ENCODE peak calls at places on chromosome 3, in six cellular contexts. N is AG09309, W is HFF-Myc, F is mammary epithelial cell, T is adrenal gland, R is choroid plexus epithelial cell. I is an unnamed sample.

GRCh38 chr3:176987901-176988300 is 209.4 kb downstream of the TBL1XR1 start:
- DNase-seq in N (peak), W (no peak), F (no peak), T (peak), R (peak), I (peak)

GRCh38 chr3:63818282-63819150 is 583 bp upstream of the C3orf49 start:
- DNase-seq in N (peak), W (peak), F (peak), T (peak), R (peak), I (peak)

GRCh38 chr3:127438371-127438770 is 150.5 kb upstream of the PRR20G start:
- DNase-seq in N (no peak), W (no peak), F (no peak), T (no peak), R (no peak), I (no peak)

GRCh38 chr3:46024131-46024530 is 3.2 kb downstream of the XCR1 start:
- DNase-seq in N (no peak), W (no peak), F (no peak), T (no peak), R (no peak), I (peak)

GRCh38 chr3:6860911-6861330 is at the start of gene GRM7:
- DNase-seq in N (no peak), W (no peak), F (no peak), T (no peak), R (no peak), I (no peak)

GRCh38 chr3:46138571-46138970 is 69.5 kb downstream of the CCR1 start:
- DNase-seq in N (no peak), W (no peak), F (no peak), T (no peak), R (no peak), I (no peak)

GRCh38 chr3:71858493-71859127 is 73.7 kb upstream of the PROK2 start:
- DNase-seq in N (no peak), W (no peak), F (no peak), T (no peak), R (no peak), I (no peak)

GRCh38 chr3:129892486-129892856 is 1.0 kb downstream of the TMCC1 start:
- DNase-seq in N (no peak), W (no peak), F (no peak), T (no peak), R (no peak), I (no peak)

GRCh38 chr3:102400142-102400541 is 34.7 kb upstream of the ZPLD1 start:
- DNase-seq in N (no peak), W (peak), F (peak), T (no peak), R (peak), I (no peak)

GRCh38 chr3:187368765-187369450 is 723 bp downstream of the RTP4 start:
- DNase-seq in N (no peak), W (no peak), F (peak), T (no peak), R (no peak), I (no peak)

GRCh38 chr3:184426691-184427141 is 46.9 kb downstream of the CHRD start:
- DNase-seq in N (no peak), W (no peak), F (peak), T (no peak), R (no peak), I (no peak)

GRCh38 chr3:148512648-148513047 is 185.1 kb upstream of the AGTR1 start:
- DNase-seq in N (no peak), W (no peak), F (no peak), T (no peak), R (no peak), I (no peak)

GRCh38 chr3:84440306-84440705 is 518.5 kb upstream of the CADM2 start:
- DNase-seq in N (no peak), W (no peak), F (no peak), T (no peak), R (no peak), I (no peak)

GRCh38 chr3:21783834-21784233 is 32.8 kb upstream of the ZNF385D start:
- DNase-seq in N (no peak), W (no peak), F (no peak), T (no peak), R (no peak), I (no peak)

GRCh38 chr3:52519445-52520140 is 14.1 kb downstream of the NT5DC2 start:
- DNase-seq in N (no peak), W (no peak), F (no peak), T (no peak), R (no peak), I (no peak)

GRCh38 chr3:126261037-126261436 is 80.7 kb upstream of the ALDH1L1 start:
- DNase-seq in N (peak), W (no peak), F (no peak), T (peak), R (peak), I (peak)

GRCh38 chr3:170419301-170420087 is 826 bp downstream of the CLDN11 start:
- DNase-seq in N (no peak), W (no peak), F (no peak), T (peak), R (peak), I (peak)

GRCh38 chr3:160686955-160687535 is 10.1 kb downstream of the ARL14 start:
- DNase-seq in N (no peak), W (no peak), F (no peak), T (no peak), R (peak), I (peak)

GRCh38 chr3:142028174-142028833 is 121.0 kb downstream of the TFDP2 start:
- DNase-seq in N (peak), W (peak), F (peak), T (peak), R (peak), I (peak)

GRCh38 chr3:57727096-57727495 is 29.0 kb upstream of the SLMAP start:
- DNase-seq in N (no peak), W (no peak), F (peak), T (no peak), R (no peak), I (no peak)

GRCh38 chr3:58564456-58565160 is 12.6 kb downstream of the FAM107A start:
- DNase-seq in N (peak), W (peak), F (peak), T (no peak), R (peak), I (peak)

GRCh38 chr3:127183931-127184869 is 8.7 kb upstream of the PRR23E start:
- DNase-seq in N (no peak), W (no peak), F (no peak), T (no peak), R (no peak), I (no peak)

GRCh38 chr3:183475019-183475418 is 46.6 kb upstream of the MCF2L2 start:
- DNase-seq in N (no peak), W (no peak), F (no peak), T (no peak), R (no peak), I (peak)

GRCh38 chr3:71753716-71754609 is at the start of gene GPR27:
- DNase-seq in N (no peak), W (no peak), F (peak), T (no peak), R (peak), I (peak)

GRCh38 chr3:16311960-16312451 is 47.0 kb downstream of the OXNAD1 start:
- DNase-seq in N (no peak), W (no peak), F (peak), T (no peak), R (peak), I (peak)

GRCh38 chr3:190269096-190269495 is 53.1 kb downstream of the CLDN1 start:
- DNase-seq in N (no peak), W (no peak), F (no peak), T (no peak), R (no peak), I (peak)

GRCh38 chr3:100087203-100087602 is 27.1 kb downstream of the FILIP1L start:
- DNase-seq in N (no peak), W (no peak), F (peak), T (no peak), R (peak), I (peak)

GRCh38 chr3:81764665-81765064 is 3.2 kb upstream of the GBE1 start:
- DNase-seq in N (no peak), W (no peak), F (no peak), T (no peak), R (no peak), I (peak)

GRCh38 chr3:30344288-30344687 is 262.1 kb upstream of the TGFBR2 start:
- DNase-seq in N (no peak), W (no peak), F (peak), T (no peak), R (no peak), I (no peak)

GRCh38 chr3:171172070-171172469 is 145.6 kb upstream of the SLC2A2 start:
- DNase-seq in N (no peak), W (no peak), F (no peak), T (no peak), R (no peak), I (no peak)

GRCh38 chr3:120022729-120023128 is 71.5 kb downstream of the GSK3B start:
- DNase-seq in N (peak), W (no peak), F (no peak), T (no peak), R (peak), I (peak)

DNA sequence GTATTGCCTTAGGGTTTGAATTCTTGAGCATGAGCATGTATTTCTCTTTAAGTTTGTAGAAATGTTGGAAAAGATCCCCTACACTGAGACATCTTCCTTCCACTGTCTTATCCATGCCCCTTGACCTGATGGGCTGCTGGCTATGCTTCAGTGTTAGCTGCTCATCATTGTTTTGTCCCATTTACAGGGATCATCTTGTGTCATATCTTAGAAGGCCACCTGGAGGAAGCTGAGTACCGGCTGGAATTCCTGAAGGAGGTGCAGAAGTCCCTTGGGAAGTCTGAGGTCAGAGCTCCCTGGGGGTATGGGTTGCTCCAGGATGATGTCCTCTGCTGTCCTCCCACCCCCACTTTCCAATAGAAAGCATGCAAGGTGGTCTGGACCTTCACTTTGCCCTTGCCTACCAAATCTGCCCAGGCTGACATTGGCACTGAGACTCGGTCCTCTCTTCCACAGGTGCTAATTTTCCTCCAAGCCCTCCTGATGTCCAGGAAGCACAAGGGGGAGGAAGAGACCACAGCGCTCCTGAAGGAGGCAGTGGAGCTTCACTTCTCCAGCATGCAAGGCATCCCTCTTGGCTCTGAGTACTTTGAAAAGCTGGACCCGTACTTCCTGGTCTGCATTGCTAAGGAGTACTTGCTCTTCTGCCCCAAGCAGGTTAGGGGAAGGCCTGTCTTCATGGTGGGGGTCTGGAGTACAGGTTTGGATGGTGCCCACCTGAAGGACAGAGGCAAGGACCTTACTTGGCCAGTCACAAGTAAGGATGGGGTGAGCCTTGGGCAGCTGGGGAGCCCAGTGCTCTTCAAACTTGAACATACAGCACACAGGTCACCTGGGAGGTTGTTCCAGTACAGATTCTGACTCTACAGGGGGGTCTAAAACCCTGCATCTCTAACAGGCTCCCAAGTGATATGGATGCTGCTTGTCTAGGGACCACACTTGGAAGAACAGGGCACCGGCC is 17.7 kb downstream of the TTC21A start:
- DNase-seq in N (no peak), W (no peak), F (no peak), T (no peak), R (peak), I (peak)
- TF ChIP-seq CTCF in N (peak), W (peak), F (peak), T (no peak), R (peak), I (peak)

DNA sequence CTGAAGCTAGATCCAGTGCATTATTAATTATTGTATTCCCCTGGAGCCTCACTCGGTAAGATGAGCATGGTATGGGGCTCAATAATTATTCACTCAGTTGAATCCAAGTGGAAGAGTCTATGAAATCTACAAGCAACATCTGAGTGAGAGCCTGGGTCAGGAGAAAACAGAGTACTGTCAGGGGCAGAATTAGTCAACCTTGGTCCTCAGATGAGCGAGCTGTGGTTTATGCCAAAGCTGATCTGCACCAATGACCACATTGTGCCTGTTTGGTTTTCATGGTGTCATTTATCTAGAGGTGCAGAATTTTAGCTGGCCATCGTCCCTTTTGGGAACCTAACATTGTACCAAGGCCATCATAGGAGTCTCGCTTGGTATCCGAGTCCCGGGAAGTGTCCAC is 93.7 kb upstream of the UBE2E1 start:
- DNase-seq in N (no peak), W (no peak), F (no peak), T (no peak), R (no peak), I (no peak)
- H3K4me3 ChIP-seq in N (no peak), W (no peak), F (no peak), T (no peak), R (no peak), I (no peak)

GRCh38 chr3:151579571-151580270 is 118.9 kb upstream of the IGSF10 start:
- DNase-seq in N (peak), W (no peak), F (no peak), T (no peak), R (peak), I (peak)

GRCh38 chr3:151580592-151580991 is 119.7 kb upstream of the IGSF10 start:
- DNase-seq in N (peak), W (peak), F (peak), T (no peak), R (peak), I (peak)

GRCh38 chr3:151581046-151581445 is 120.2 kb upstream of the IGSF10 start:
- DNase-seq in N (peak), W (no peak), F (no peak), T (no peak), R (peak), I (no peak)

GRCh38 chr3:151576524-151576923 is 115.7 kb upstream of the IGSF10 start:
- DNase-seq in N (no peak), W (no peak), F (no peak), T (no peak), R (no peak), I (no peak)

DNA sequence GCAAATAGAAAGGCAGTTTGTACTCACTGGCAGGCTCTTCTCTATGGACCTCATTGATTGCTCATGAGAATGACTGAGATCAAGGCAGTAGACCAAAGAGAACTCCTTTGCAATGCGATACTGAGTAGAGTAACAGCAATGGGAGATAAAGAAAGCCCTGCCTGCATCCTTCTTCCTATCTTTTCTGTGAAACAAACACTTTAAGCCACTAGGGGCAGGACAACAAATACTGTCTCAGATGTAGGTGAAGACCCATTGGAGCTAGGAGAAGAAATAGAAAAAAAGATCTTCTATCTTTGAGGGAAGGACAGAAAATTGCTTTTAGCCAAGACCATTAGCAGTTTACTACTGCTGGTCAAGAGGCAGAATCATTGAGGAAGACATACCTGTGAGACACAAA is 117.6 kb upstream of the IGSF10 start:
- DNase-seq in N (no peak), W (no peak), F (no peak), T (no peak), R (no peak), I (no peak)
- TF ChIP-seq CTCF in N (no peak), W (peak), F (no peak), T (no peak), R (no peak), I (no peak)

GRCh38 chr3:147392083-147392916 is 14.0 kb downstream of the ZIC4 start:
- DNase-seq in N (peak), W (peak), F (no peak), T (no peak), R (peak), I (no peak)

GRCh38 chr3:147389265-147390175 is 16.8 kb downstream of the ZIC4 start:
- DNase-seq in N (no peak), W (no peak), F (no peak), T (no peak), R (peak), I (no peak)

GRCh38 chr3:147390589-147391569 is 15.5 kb downstream of the ZIC4 start:
- DNase-seq in N (no peak), W (no peak), F (no peak), T (no peak), R (peak), I (no peak)

GRCh38 chr3:147393261-147393964 is 12.9 kb downstream of the ZIC4 start:
- DNase-seq in N (no peak), W (no peak), F (no peak), T (no peak), R (peak), I (no peak)

GRCh38 chr3:147391726-147392082 is 14.6 kb downstream of the ZIC4 start:
- DNase-seq in N (no peak), W (no peak), F (no peak), T (no peak), R (peak), I (no peak)
- H3K4me3 ChIP-seq in N (peak), W (peak), F (no peak), T (no peak), R (peak), I (no peak)

GRCh38 chr3:25910997-25911396 is 121.1 kb downstream of the OXSM start:
- DNase-seq in N (no peak), W (no peak), F (no peak), T (peak), R (peak), I (peak)
- TF ChIP-seq CTCF in N (no peak), W (peak), F (peak), T (no peak), R (peak), I (peak)

GRCh38 chr3:109336272-109336957 is 931 bp downstream of the DPPA4 start:
- DNase-seq in N (no peak), W (no peak), F (no peak), T (no peak), R (peak), I (peak)
- H3K4me3 ChIP-seq in N (peak), W (no peak), F (no peak), T (no peak), R (peak), I (peak)

GRCh38 chr3:54817628-54818027 is 110.2 kb downstream of the LRTM1 start:
- DNase-seq in N (peak), W (no peak), F (peak), T (no peak), R (peak), I (no peak)

GRCh38 chr3:54822206-54822605 is 105.7 kb downstream of the LRTM1 start:
- DNase-seq in N (peak), W (no peak), F (peak), T (peak), R (peak), I (peak)

GRCh38 chr3:54819926-54820325 is 107.9 kb downstream of the LRTM1 start:
- DNase-seq in N (no peak), W (no peak), F (no peak), T (no peak), R (peak), I (no peak)

GRCh38 chr3:54814224-54814623 is 113.6 kb downstream of the LRTM1 start:
- DNase-seq in N (no peak), W (no peak), F (no peak), T (no peak), R (no peak), I (no peak)

DNA sequence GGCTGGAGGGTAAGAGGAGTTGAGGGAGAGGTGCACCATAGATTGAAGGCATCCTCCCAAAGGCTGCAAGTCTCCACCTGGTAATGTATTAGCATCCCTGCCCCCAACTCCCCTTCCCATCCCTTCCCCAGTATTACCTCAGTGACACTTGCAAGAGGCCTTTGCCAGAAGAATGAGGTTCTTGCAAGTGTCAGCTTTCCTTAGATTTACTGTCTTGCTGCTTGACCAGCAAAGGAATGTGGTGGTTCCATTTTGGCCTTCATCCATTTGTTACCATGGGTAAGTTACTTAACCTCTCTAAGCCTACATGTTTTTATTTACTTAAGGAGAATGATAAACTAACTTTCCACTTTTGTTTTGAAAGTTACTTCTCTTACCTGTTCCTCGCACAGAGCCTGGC is 108.9 kb downstream of the LRTM1 start:
- DNase-seq in N (peak), W (no peak), F (no peak), T (no peak), R (no peak), I (no peak)
- TF ChIP-seq CTCF in N (no peak), W (no peak), F (no peak), T (no peak), R (no peak), I (no peak)

GRCh38 chr3:11638669-11639402 is 4.9 kb downstream of the VGLL4 start:
- DNase-seq in N (no peak), W (no peak), F (peak), T (no peak), R (peak), I (peak)
- H3K4me3 ChIP-seq in N (peak), W (peak), F (peak), T (no peak), R (peak), I (peak)

I was measured in fibroblast of pulmonary artery.